ENCODE peak calls at places on chromosomes 3 and 15, in four cellular contexts. S is H9, E is endothelial cell, V is lower lobe of right lung. A is an unnamed sample.

GRCh38 chr15:37824717-37825382 is 109.6 kb upstream of the TMCO5A start:
- DNase-seq in S (no peak), E (no peak), V (no peak), A (no peak)

GRCh38 chr15:89119489-89120478 is 31.5 kb downstream of the ABHD2 start:
- DNase-seq in S (no peak), E (no peak), V (no peak), A (no peak)

GRCh38 chr3:170033489-170033888 is 4.3 kb upstream of the GPR160 start:
- DNase-seq in S (no peak), E (no peak), V (no peak), A (no peak)

GRCh38 chr15:39403674-39404117 is 177.2 kb upstream of the THBS1 start:
- DNase-seq in S (no peak), E (no peak), V (no peak), A (no peak)

GRCh38 chr3:175161291-175161690 is 302.2 kb downstream of the NAALADL2 start:
- DNase-seq in S (no peak), E (no peak), V (no peak), A (no peak)

GRCh38 chr3:95521396-95521795 is 1293.0 kb upstream of the EPHA6 start:
- DNase-seq in S (no peak), E (no peak), V (no peak), A (no peak)

GRCh38 chr3:23041918-23042696 is 161.0 kb upstream of the UBE2E2 start:
- DNase-seq in S (no peak), E (no peak), V (no peak), A (no peak)

GRCh38 chr15:95266481-95267061 is 1035.2 kb downstream of the MCTP2 start:
- DNase-seq in S (no peak), E (no peak), V (no peak), A (no peak)

GRCh38 chr3:52006017-52006819 is 10.5 kb upstream of the RPL29 start:
- DNase-seq in S (no peak), E (no peak), V (no peak), A (no peak)

GRCh38 chr3:164208026-164208425 is 870.3 kb downstream of the SI start:
- DNase-seq in S (no peak), E (no peak), V (no peak), A (no peak)

GRCh38 chr3:194195611-194196010 is 59.7 kb downstream of the HES1 start:
- DNase-seq in S (no peak), E (no peak), V (no peak), A (no peak)

GRCh38 chr3:174859756-174860155 is 622 bp downstream of the NAALADL2 start:
- DNase-seq in S (no peak), E (no peak), V (no peak), A (no peak)

GRCh38 chr3:87145553-87145952 is 81.6 kb upstream of the CHMP2B start:
- DNase-seq in S (peak; percentile 85), E (no peak), V (no peak), A (peak; percentile 17)

GRCh38 chr3:53238051-53238850 is 17.6 kb downstream of the TKT start:
- DNase-seq in S (no peak), E (no peak), V (no peak), A (no peak)

GRCh38 chr15:37015025-37015424 is 85.3 kb downstream of the MEIS2 start:
- DNase-seq in S (no peak), E (no peak), V (no peak), A (no peak)

GRCh38 chr3:71428841-71429609 is 154.5 kb downstream of the FOXP1 start:
- DNase-seq in S (no peak), E (no peak), V (peak; percentile 59), A (no peak)

GRCh38 chr15:73927003-73927475 is 777 bp downstream of the LOXL1 start:
- DNase-seq in S (peak; percentile 67), E (peak; percentile 56), V (peak; percentile 75), A (peak; percentile 80)

GRCh38 chr3:196169836-196170240 is 41.4 kb downstream of the ZDHHC19 start:
- DNase-seq in S (no peak), E (no peak), V (peak; percentile 79), A (no peak)

GRCh38 chr15:101276501-101277037 is 716 bp downstream of the SELENOS start:
- DNase-seq in S (no peak), E (peak; percentile 38), V (no peak), A (no peak)

GRCh38 chr15:50262533-50262932 is 3.0 kb downstream of the HDC start:
- DNase-seq in S (no peak), E (no peak), V (no peak), A (no peak)

GRCh38 chr3:59783468-59783988 is 733.7 kb upstream of the CFAP20DC start:
- DNase-seq in S (no peak), E (no peak), V (no peak), A (no peak)

GRCh38 chr3:64253689-64254088 is 28.4 kb upstream of the PRICKLE2 start:
- DNase-seq in S (no peak), E (no peak), V (no peak), A (no peak)

DNA sequence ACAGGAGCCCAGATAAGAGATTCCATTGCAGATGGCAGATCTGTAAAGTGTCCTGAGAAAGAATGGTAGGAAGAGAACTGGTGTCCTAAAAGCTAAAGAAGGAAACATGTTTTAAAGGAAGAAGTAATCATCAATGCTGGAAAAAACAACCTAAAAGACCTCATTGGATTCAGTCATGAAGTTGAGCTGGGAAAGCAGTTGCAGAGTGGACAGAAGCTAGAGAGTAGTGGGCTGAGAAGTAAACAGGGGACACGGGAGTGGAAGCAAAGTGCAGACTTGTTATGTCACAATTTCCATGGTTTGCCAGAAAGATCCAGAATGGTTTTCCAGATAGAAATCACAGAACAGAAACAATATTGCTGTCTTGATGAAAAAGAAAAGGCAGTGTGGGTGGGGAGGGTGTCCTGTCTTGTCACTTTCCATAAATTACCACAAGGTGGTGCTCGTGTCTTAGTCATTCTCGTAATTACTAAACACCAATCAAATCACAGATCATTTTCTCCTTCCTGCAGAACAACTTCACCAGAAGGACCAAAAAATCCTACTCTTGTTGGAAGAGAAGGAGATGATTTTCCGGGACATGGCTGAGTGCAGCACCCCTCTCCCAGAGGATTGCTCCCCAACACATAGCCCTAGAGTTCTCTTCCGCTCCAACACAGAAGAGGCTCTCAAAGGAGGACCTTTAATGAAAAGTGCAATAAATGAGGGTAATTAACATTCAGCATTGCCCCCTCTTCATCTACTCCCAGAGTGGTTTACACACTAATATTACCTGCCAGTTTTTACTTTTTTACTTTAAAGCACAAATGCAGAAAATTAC is 64.5 kb downstream of the KLHL25 start:
- DNase-seq in S (no peak), E (peak; percentile 36), V (no peak), A (peak; percentile 17)
- TF ChIP-seq CTCF in S (peak; percentile 81), E (peak; percentile 66), V (peak; percentile 77), A (peak; percentile 72)

DNA sequence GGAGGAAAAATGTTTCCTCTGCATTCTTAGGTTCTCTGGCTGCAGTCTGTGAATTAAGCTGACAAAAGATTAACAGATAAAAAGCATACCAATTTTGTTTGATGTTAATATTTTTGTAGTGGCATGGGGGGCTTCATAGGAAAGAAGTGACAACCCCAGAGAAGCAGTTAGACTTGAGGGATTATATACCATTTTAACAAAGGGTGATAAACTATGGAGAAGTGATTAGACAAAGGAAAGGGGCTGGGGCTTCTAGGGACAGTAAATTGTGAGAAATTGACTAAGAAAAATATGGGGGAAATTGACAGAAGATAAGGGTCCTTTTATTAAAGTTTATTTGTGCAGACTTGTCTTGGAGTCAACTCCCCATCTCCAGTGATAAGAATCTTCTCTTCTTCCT is 55.7 kb upstream of the NR2E3 start:
- DNase-seq in S (no peak), E (no peak), V (no peak), A (no peak)
- TF ChIP-seq CTCF in S (no peak), E (no peak), V (no peak), A (no peak)

DNA sequence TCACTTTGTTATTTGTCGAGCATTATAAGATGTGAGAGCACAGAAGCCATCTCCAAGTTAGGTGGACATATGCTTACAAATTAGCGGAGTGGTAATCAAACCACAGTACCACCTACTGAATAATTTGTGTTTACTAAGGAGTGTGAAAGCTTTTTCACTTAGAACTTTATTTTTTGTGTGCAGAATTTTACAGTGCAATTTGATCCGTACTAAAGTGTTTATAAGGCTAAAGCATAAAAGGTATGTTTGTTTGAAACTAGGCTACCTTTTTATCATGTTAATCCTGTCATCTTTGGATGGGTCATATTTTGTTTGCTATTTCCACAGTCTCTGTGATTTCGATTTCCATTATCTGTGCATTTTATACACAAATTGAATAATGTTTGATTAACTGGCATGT is 37.5 kb downstream of the MAP2K5 start:
- DNase-seq in S (no peak), E (no peak), V (no peak), A (no peak)
- TF ChIP-seq CTCF in S (no peak), E (no peak), V (no peak), A (no peak)

GRCh38 chr3:111072016-111072891 is 638 bp downstream of the NECTIN3 start:
- DNase-seq in S (peak; percentile 42), E (peak; percentile 43), V (peak; percentile 50), A (peak; percentile 27)

GRCh38 chr3:111069974-111070751 is 1.5 kb upstream of the NECTIN3 start:
- DNase-seq in S (no peak), E (peak; percentile 13), V (no peak), A (peak; percentile 36)

GRCh38 chr3:111071257-111072015 is at the start of gene NECTIN3:
- DNase-seq in S (peak; percentile 90), E (peak; percentile 86), V (peak; percentile 93), A (peak; percentile 92)

GRCh38 chr3:111070772-111071256 is 802 bp upstream of the NECTIN3 start:
- DNase-seq in S (no peak), E (no peak), V (no peak), A (no peak)

DNA sequence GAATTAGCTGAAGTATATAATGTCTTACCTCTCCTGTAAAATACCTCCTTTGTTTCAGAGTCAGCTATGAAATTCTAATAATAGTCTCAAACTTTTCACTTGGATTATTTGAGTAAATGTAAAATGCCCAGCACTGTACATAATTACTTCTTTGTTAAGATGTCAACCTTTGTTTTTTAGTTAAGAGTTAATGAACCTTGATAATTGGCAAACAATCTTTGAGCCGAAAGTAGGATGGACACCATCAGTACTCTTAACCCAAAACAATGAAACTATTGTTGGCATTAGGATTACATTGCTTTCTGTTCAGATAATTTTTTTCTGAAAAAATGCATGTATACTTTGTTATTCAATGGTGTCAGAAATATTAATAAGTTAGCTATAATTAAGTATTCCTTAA is 3.0 kb upstream of the NECTIN3 start:
- DNase-seq in S (no peak), E (no peak), V (no peak), A (no peak)
- TF ChIP-seq CTCF in S (no peak), E (no peak), V (no peak), A (no peak)

GRCh38 chr3:158961497-158961896 is 159.6 kb downstream of the MFSD1 start:
- DNase-seq in S (peak; percentile 33), E (no peak), V (no peak), A (no peak)

GRCh38 chr3:158961911-158962310 is 160.1 kb downstream of the MFSD1 start:
- DNase-seq in S (no peak), E (no peak), V (no peak), A (no peak)

GRCh38 chr3:158953131-158953530 is 151.3 kb downstream of the MFSD1 start:
- DNase-seq in S (no peak), E (no peak), V (no peak), A (no peak)

DNA sequence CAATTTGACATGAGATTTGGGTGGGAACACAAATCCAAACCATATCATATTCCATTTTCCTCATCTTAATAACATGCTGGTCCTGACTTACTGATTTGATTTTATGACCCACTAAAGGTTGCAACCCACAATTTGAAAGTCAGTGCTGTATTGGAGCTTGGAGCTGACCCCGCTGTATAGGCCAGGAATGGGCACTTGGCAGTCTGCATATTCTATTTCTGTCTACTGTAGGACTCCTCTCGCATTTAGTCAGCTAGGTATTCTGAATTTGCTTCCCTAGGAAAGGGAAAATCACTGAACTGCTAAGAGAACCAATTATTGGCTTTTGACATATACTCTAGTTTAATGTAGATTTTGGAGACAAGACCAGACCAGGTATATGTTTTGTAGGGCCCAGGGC is 157.0 kb downstream of the MFSD1 start:
- DNase-seq in S (no peak), E (no peak), V (no peak), A (no peak)
- TF ChIP-seq CTCF in S (no peak), E (no peak), V (no peak), A (no peak)

A was measured in glutamatergic neuron.